ENCODE peak calls at places on chromosome 2, in four cellular contexts. J, G, P and H are unnamed samples.

GRCh38 chr2:239154971-239155805 is 245.6 kb downstream of the HDAC4 start:
- DNase-seq in J (no peak), G (peak; percentile 4), P (peak; percentile 22), H (peak; percentile 80)

GRCh38 chr2:24832991-24833671 is 39.9 kb downstream of the CENPO start:
- DNase-seq in J (no peak), G (no peak), P (no peak), H (no peak)

GRCh38 chr2:70921839-70922590 is 13.7 kb upstream of the ATP6V1B1 start:
- DNase-seq in J (no peak), G (peak; percentile 43), P (no peak), H (no peak)

GRCh38 chr2:233365861-233366520 is 11.7 kb downstream of the DGKD start:
- DNase-seq in J (no peak), G (no peak), P (no peak), H (no peak)

GRCh38 chr2:181306785-181307184 is 150.4 kb upstream of the ITGA4 start:
- DNase-seq in J (no peak), G (no peak), P (no peak), H (no peak)

GRCh38 chr2:18129348-18129747 is 250.9 kb downstream of the KCNS3 start:
- DNase-seq in J (no peak), G (no peak), P (no peak), H (no peak)

GRCh38 chr2:118443596-118443995 is 355.3 kb downstream of the INSIG2 start:
- DNase-seq in J (no peak), G (no peak), P (no peak), H (no peak)

GRCh38 chr2:216090369-216090786 is 8.7 kb downstream of the TMEM169 start:
- DNase-seq in J (no peak), G (no peak), P (no peak), H (no peak)

GRCh38 chr2:172427990-172428840 is 829 bp downstream of the ITGA6 start:
- DNase-seq in J (no peak), G (peak; percentile 67), P (peak; percentile 31), H (no peak)

GRCh38 chr2:191280304-191280703 is 35.1 kb downstream of the MYO1B start:
- DNase-seq in J (no peak), G (no peak), P (no peak), H (no peak)

GRCh38 chr2:96120991-96121390 is 4.6 kb upstream of the ADRA2B start:
- DNase-seq in J (no peak), G (no peak), P (no peak), H (no peak)

GRCh38 chr2:191311627-191312026 is 66.4 kb downstream of the MYO1B start:
- DNase-seq in J (no peak), G (peak; percentile 19), P (no peak), H (no peak)

GRCh38 chr2:236828002-236828401 is 257.7 kb upstream of the COPS8 start:
- DNase-seq in J (no peak), G (no peak), P (no peak), H (no peak)
- H3K27ac ChIP-seq in J (no peak overlapping the region), G (no peak overlapping the region), P (no peak overlapping the region), H (no peak overlapping the region)

GRCh38 chr2:151760139-151760650 is 25.9 kb upstream of the NEB start:
- DNase-seq in J (no peak), G (no peak), P (no peak), H (no peak)

GRCh38 chr2:151757861-151758260 is 23.6 kb upstream of the NEB start:
- DNase-seq in J (no peak), G (peak; percentile 29), P (no peak), H (no peak)

GRCh38 chr2:151756820-151757219 is 22.5 kb upstream of the NEB start:
- DNase-seq in J (no peak), G (no peak), P (no peak), H (no peak)

GRCh38 chr2:151761193-151761592 is 26.9 kb upstream of the NEB start:
- DNase-seq in J (no peak), G (no peak), P (no peak), H (no peak)

GRCh38 chr2:151758744-151759143 is 24.5 kb upstream of the NEB start:
- DNase-seq in J (no peak), G (no peak), P (no peak), H (no peak)
- H3K27ac ChIP-seq in J (no peak overlapping the region), G (no peak overlapping the region), P (no peak overlapping the region), H (no peak overlapping the region)

GRCh38 chr2:42753188-42753813 is 10.6 kb downstream of the OXER1 start:
- DNase-seq in J (no peak), G (no peak), P (no peak), H (no peak)

GRCh38 chr2:42755161-42755900 is 8.6 kb downstream of the OXER1 start:
- DNase-seq in J (no peak), G (peak; percentile 80), P (no peak), H (no peak)

GRCh38 chr2:42754021-42754775 is 9.7 kb downstream of the OXER1 start:
- DNase-seq in J (no peak), G (peak; percentile 81), P (no peak), H (peak; percentile 57)

GRCh38 chr2:42756150-42756549 is 7.8 kb downstream of the OXER1 start:
- DNase-seq in J (no peak), G (no peak), P (no peak), H (no peak)

DNA sequence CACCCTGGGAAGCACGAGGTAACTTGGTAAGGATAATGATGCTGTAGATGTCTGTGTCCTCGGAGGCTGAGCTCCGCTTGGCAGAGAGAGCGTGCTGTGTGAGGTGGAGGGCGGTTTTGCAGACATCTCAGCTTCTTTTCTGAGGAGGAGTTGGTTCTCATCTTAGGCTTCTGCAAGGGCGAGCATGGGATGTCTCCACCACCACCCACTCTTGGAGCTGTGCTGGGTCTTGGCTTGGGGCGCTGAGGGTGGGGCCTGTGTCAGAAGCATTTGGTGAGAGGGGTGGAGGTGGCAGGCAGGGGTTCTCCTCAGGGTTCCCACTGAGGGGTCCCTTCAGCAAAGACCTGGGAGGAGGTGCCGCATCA is 9.2 kb downstream of the OXER1 start:
- DNase-seq in J (no peak), G (no peak), P (no peak), H (no peak)
- H3K27ac ChIP-seq in J (peak overlapping the region; percentile 48), G (peak overlapping the region; percentile 66), P (no peak overlapping the region), H (peak overlapping the region; percentile 46)

DNA sequence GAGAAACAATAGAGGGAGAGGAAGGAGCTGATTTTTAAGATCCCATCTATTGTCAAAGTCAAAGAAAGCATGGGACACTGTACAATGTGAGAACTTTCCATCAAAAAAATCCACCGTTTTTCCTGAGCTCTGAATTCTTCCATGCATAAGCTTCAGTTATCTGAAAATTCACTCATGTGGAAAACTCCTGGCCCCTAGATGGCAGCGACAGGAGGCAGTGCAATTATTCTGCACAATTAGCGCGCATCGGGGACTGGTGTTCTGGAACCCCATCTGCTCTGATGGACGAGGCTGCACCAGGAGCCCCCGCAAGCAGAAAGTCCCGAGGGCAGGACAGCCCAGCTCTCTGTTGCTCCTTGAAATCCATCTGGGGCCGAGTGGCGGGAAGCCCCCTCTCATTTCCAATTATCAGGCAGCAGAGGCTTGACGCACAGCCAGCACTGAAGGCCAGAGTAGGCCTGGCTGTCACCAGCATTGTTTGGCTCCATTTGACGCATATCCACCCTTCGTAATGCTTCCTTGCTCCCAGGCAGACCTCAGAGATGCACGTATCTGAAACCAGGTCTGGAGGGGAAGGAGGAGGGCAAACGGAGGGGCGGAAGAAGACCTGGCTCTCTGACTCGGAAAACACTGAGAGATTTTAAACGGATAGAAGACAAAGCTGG is 70.0 kb downstream of the TNS1 start:
- DNase-seq in J (no peak), G (no peak), P (no peak), H (no peak)
- H3K27ac ChIP-seq in J (peak overlapping the region; percentile 18), G (peak overlapping the region; percentile 31), P (peak overlapping the region; percentile 92), H (peak overlapping the region; percentile 17)

GRCh38 chr2:176553685-176554106 is 284.5 kb downstream of the MTX2 start:
- DNase-seq in J (no peak), G (peak; percentile 58), P (peak; percentile 74), H (peak; percentile 42)

GRCh38 chr2:176555781-176556180 is 286.5 kb downstream of the MTX2 start:
- DNase-seq in J (no peak), G (peak; percentile 13), P (no peak), H (no peak)

GRCh38 chr2:176552456-176553135 is 283.4 kb downstream of the MTX2 start:
- DNase-seq in J (no peak), G (no peak), P (peak; percentile 23), H (no peak)

GRCh38 chr2:176555112-176555511 is 285.9 kb downstream of the MTX2 start:
- DNase-seq in J (no peak), G (no peak), P (no peak), H (no peak)

DNA sequence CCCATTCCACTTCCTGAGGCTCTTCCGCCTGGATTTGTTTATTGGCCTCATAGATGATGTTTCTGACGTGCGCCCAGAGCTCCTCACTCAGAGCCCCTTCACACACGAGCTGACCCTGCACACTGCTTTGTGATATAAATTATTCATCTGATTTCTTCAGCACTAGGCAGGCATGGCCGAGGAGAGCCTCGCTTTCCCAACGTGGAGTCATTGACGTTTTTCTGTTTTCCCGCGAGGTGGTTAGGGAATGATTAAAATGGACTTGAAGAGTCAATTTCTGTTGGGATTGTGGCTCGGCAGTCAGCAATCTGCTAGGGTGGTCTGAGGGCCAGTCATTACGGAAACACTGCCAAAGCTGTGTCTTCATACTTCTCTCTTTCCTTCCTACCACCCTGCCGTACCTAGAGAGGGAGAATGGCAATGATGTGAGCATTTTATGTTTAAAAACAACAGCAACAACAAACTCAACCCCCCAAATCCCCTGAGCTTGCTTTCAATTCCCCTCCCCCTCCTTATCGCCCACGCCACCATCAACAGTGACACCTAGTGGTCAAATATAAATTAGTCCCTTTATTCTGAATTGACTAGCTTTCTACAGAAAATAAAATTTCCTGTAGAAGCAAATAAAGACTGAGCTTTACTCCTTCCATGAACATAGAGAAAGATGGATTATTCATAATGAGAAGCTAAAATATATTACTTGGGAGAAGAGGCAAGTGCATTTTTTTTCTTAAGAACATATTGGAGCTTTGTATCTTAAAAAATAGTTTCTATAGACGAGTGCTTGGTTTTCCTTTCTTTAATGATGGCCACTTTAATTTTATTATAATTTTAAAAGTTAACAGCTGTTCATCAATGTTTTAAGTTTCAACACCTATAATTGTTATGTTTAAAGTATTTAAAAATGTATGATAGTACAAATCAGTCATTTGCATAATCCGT is 285.1 kb downstream of the MTX2 start:
- DNase-seq in J (no peak), G (peak; percentile 12), P (peak; percentile 52), H (peak; percentile 16)
- H3K27ac ChIP-seq in J (peak overlapping the region; percentile 56), G (no peak overlapping the region), P (peak overlapping the region; percentile 94), H (no peak overlapping the region)

GRCh38 chr2:160507464-160507863 is 13.9 kb upstream of the RBMS1 start:
- DNase-seq in J (no peak), G (no peak), P (no peak), H (no peak)

GRCh38 chr2:160513120-160513519 is 19.5 kb upstream of the RBMS1 start:
- DNase-seq in J (no peak), G (no peak), P (no peak), H (no peak)

GRCh38 chr2:160512484-160512883 is 18.9 kb upstream of the RBMS1 start:
- DNase-seq in J (no peak), G (no peak), P (no peak), H (no peak)

GRCh38 chr2:160507046-160507407 is 13.4 kb upstream of the RBMS1 start:
- DNase-seq in J (no peak), G (no peak), P (no peak), H (no peak)

DNA sequence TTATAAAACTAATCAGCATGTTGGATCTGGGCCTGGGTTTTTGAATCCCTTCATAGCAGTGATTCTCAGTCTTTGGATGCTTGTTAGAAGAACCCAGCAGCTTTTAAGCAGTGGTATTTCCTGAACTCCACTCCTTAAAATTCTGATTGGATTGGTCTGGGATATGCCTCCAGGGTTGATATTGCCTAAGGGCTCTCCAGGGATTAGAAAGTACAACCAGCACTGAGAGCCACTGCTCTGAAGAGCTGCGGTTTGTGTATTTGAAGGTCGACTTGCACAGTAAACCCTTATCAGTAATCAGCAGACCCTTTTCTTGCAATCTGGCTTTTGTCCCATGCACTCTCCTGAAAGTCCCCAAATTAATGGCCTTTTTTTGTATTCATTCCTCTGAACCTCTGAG is 17.0 kb upstream of the RBMS1 start:
- DNase-seq in J (no peak), G (no peak), P (no peak), H (no peak)
- H3K27ac ChIP-seq in J (no peak overlapping the region), G (no peak overlapping the region), P (no peak overlapping the region), H (no peak overlapping the region)